ENCODE peak calls at places on chromosomes 13 and 19, in four cellular contexts. N is immature natural killer cell, E is suprapubic skin, W is epithelial cell of proximal tubule. I is an unnamed sample.

GRCh38 chr13:113084943-113085540 is 20.5 kb upstream of the F7 start:
- DNase-seq in N (no peak), E (no peak), W (no peak), I (peak)

GRCh38 chr13:105406551-105406950 is 1128.9 kb downstream of the EFNB2 start:
- DNase-seq in N (no peak), E (no peak), W (peak), I (no peak)

GRCh38 chr19:34128558-34129250 is 43.6 kb upstream of the LSM14A start:
- DNase-seq in N (no peak), E (no peak), W (no peak), I (no peak)

GRCh38 chr19:5470264-5470671 is 15.1 kb downstream of the ZNRF4 start:
- DNase-seq in N (no peak), E (no peak), W (no peak), I (no peak)

GRCh38 chr13:45718992-45719391 is 16.9 kb downstream of the CBY2 start:
- DNase-seq in N (no peak), E (no peak), W (peak), I (no peak)

GRCh38 chr19:32550666-32551065 is 30.3 kb upstream of the PDCD5 start:
- DNase-seq in N (no peak), E (no peak), W (no peak), I (no peak)

GRCh38 chr19:10858204-10858828 is 10.1 kb downstream of the C19orf38 start:
- DNase-seq in N (peak), E (no peak), W (no peak), I (no peak)

GRCh38 chr13:59363950-59364349 is 799.8 kb downstream of the DIAPH3 start:
- DNase-seq in N (no peak), E (no peak), W (no peak), I (no peak)

GRCh38 chr19:44891016-44891882 is at the start of gene TOMM40:
- DNase-seq in N (no peak), E (no peak), W (no peak), I (peak)

GRCh38 chr19:29714953-29715694 is at the start of gene C19orf12:
- DNase-seq in N (peak), E (no peak), W (no peak), I (peak)

GRCh38 chr13:24264976-24265375 is 44.4 kb upstream of the C1QTNF9 start:
- DNase-seq in N (peak), E (no peak), W (no peak), I (no peak)

GRCh38 chr13:40452741-40453665 is 213.4 kb downstream of the FOXO1 start:
- DNase-seq in N (no peak), E (no peak), W (no peak), I (no peak)

GRCh38 chr13:28401303-28402056 is 93.4 kb downstream of the FLT1 start:
- DNase-seq in N (no peak), E (no peak), W (no peak), I (no peak)

GRCh38 chr13:79212064-79212619 is 193.9 kb downstream of the RBM26 start:
- DNase-seq in N (no peak), E (no peak), W (no peak), I (no peak)

GRCh38 chr13:30916991-30917390 is 10.9 kb downstream of the MEDAG start:
- DNase-seq in N (no peak), E (no peak), W (no peak), I (no peak)

GRCh38 chr19:42176990-42177685 is 40.3 kb downstream of the DEDD2 start:
- DNase-seq in N (peak), E (no peak), W (no peak), I (peak)

GRCh38 chr13:102399791-102400618 is 1.8 kb downstream of the FGF14 start:
- DNase-seq in N (no peak), E (no peak), W (no peak), I (peak)

GRCh38 chr19:5038631-5039271 is 69.8 kb downstream of the KDM4B start:
- DNase-seq in N (no peak), E (no peak), W (no peak), I (no peak)

GRCh38 chr13:46666727-46667456 is 113.9 kb downstream of the LRCH1 start:
- DNase-seq in N (no peak), E (no peak), W (no peak), I (no peak)

GRCh38 chr13:110546933-110547332 is 14.6 kb downstream of the RAB20 start:
- DNase-seq in N (no peak), E (no peak), W (peak), I (no peak)

GRCh38 chr19:7391218-7391670 is 42.5 kb downstream of the ARHGEF18 start:
- DNase-seq in N (no peak), E (no peak), W (no peak), I (no peak)

GRCh38 chr19:41412953-41413352 is 14.2 kb downstream of the B3GNT8 start:
- DNase-seq in N (no peak), E (no peak), W (no peak), I (no peak)

GRCh38 chr19:50708179-50708879 is 11.3 kb downstream of the SHANK1 start:
- DNase-seq in N (no peak), E (no peak), W (no peak), I (no peak)

GRCh38 chr13:41643502-41643901 is 186.2 kb downstream of the RGCC start:
- DNase-seq in N (no peak), E (no peak), W (no peak), I (no peak)

GRCh38 chr19:1998712-1999708 is 16.5 kb downstream of the BTBD2 start:
- DNase-seq in N (peak), E (no peak), W (no peak), I (no peak)

GRCh38 chr13:47126432-47126831 is 229.6 kb upstream of the HTR2A start:
- DNase-seq in N (no peak), E (no peak), W (peak), I (no peak)

GRCh38 chr19:3798137-3798536 is 12.0 kb upstream of the MATK start:
- DNase-seq in N (peak), E (no peak), W (no peak), I (no peak)